ENCODE peak calls at places on chromosomes 7 and 10, in five cellular contexts. J is GM04504, N is fibroblast of the conjunctiva, A is HS-5, X is retinal pigment epithelial cell. F is an unnamed sample.

GRCh38 chr10:90458571-90458970 is 399.3 kb downstream of the HTR7 start:
- DNase-seq in J (no peak), N (no peak), A (no peak), X (no peak), F (no peak)

GRCh38 chr7:45709168-45710034 is 135.2 kb downstream of the ADCY1 start:
- DNase-seq in J (peak; percentile 62), N (peak; percentile 10), A (peak; percentile 20), X (no peak), F (no peak)

GRCh38 chr7:111363099-111363498 is 199.2 kb downstream of the IMMP2L start:
- DNase-seq in J (no peak), N (no peak), A (no peak), X (no peak), F (peak; percentile 3)

GRCh38 chr7:155753446-155753965 is 58.8 kb downstream of the SHH start:
- DNase-seq in J (no peak), N (no peak), A (no peak), X (no peak), F (no peak)

GRCh38 chr7:150404172-150404784 is 25.1 kb downstream of the ZNF775 start:
- DNase-seq in J (no peak), N (no peak), A (no peak), X (no peak), F (no peak)

GRCh38 chr10:112852308-112852707 is 97.7 kb upstream of the TCF7L2 start:
- DNase-seq in J (no peak), N (no peak), A (no peak), X (no peak), F (no peak)

GRCh38 chr10:119253433-119254174 is 46.2 kb downstream of the GRK5 start:
- DNase-seq in J (peak; percentile 91), N (peak; percentile 92), A (peak; percentile 86), X (peak; percentile 63), F (peak; percentile 92)

GRCh38 chr10:66746246-66746645 is 179.6 kb upstream of the LRRTM3 start:
- DNase-seq in J (no peak), N (no peak), A (no peak), X (no peak), F (no peak)

GRCh38 chr10:69696073-69696731 is 66.2 kb downstream of the FAM241B start:
- DNase-seq in J (peak; percentile 68), N (peak; percentile 63), A (peak; percentile 88), X (peak; percentile 37), F (peak; percentile 62)

GRCh38 chr7:114415054-114415997 is 711 bp downstream of the FOXP2 start:
- DNase-seq in J (no peak), N (no peak), A (no peak), X (no peak), F (no peak)

F was measured in amniotic stem cell.